ENCODE peak calls at places on chromosomes 16 and 17, in ten cellular contexts. I is breast epithelium, V is prostate gland, A is HepG2, X is H1, B is sigmoid colon, M is SK-N-SH, K is transverse colon, F is endothelial cell of umbilical vein, G is stomach. S is an unnamed sample. For H3K9me3, the result is how much of the 10 kb centered on the place peaks cover.

GRCh38 chr17:41844971-41845370 is 7.3 kb downstream of the KLHL10 start:
- DNase-seq in B (peak), I (no peak), M (no peak), X (no peak), G (no peak), F (no peak), V (no peak), A (no peak), K (no peak), S (no peak)

GRCh38 chr16:89354325-89354724 is 136.0 kb downstream of the ANKRD11 start:
- DNase-seq in K (no peak), B (no peak), M (no peak), G (no peak), I (no peak), V (no peak), A (no peak), X (no peak), F (no peak), S (no peak)

GRCh38 chr17:76492989-76493501 is 8.2 kb downstream of the RHBDF2 start:
- DNase-seq in V (no peak), I (no peak), K (peak), G (peak), X (no peak), B (peak), F (peak), A (no peak), M (no peak), S (no peak)

GRCh38 chr16:72921620-72922019 is 126.3 kb downstream of the ZFHX3 start:
- DNase-seq in K (no peak), B (peak), X (no peak), M (peak), A (no peak), V (no peak), F (no peak), G (no peak), I (no peak), S (no peak)

GRCh38 chr17:73957564-73957963 is 245.9 kb upstream of the RPL38 start:
- DNase-seq in V (no peak), B (no peak), G (no peak), K (peak), F (no peak), X (no peak), I (no peak), A (no peak), M (peak), S (no peak)

GRCh38 chr16:22886908-22887307 is 72.9 kb downstream of the HS3ST2 start:
- DNase-seq in B (no peak), G (no peak), F (no peak), M (no peak), X (no peak), K (no peak), V (no peak), I (no peak), A (no peak), S (no peak)

GRCh38 chr17:62336527-62336926 is 43.8 kb upstream of the EFCAB3 start:
- DNase-seq in F (no peak), G (no peak), B (no peak), V (no peak), M (no peak), I (no peak), A (no peak), X (no peak), K (no peak), S (no peak)

GRCh38 chr16:22098538-22099255 is 6.4 kb downstream of the VWA3A start:
- DNase-seq in F (peak), V (no peak), I (no peak), M (peak), A (peak), K (no peak), X (no peak), B (no peak), G (no peak), S (no peak)

GRCh38 chr16:15650019-15650697 is at the start of gene NDE1:
- DNase-seq in X (peak), F (peak), B (peak), A (peak), K (peak), G (peak), V (peak), M (peak), I (peak), S (no peak)

GRCh38 chr17:30343741-30344140 is 9.9 kb upstream of the TMIGD1 start:
- DNase-seq in M (no peak), B (no peak), A (no peak), K (no peak), G (no peak), F (no peak), I (no peak), V (no peak), X (no peak), S (no peak)

GRCh38 chr17:64413505-64413904 is 22.8 kb upstream of the PECAM1 start:
- DNase-seq in A (no peak), X (no peak), K (peak), F (no peak), I (no peak), M (no peak), B (peak), V (no peak), G (no peak), S (no peak)

GRCh38 chr16:20792216-20792615 is 14.1 kb downstream of the ERI2 start:
- DNase-seq in I (no peak), A (no peak), V (no peak), G (no peak), B (no peak), F (no peak), K (no peak), M (no peak), X (no peak), S (no peak)

GRCh38 chr16:4892356-4893102 is 44.4 kb downstream of the PPL start:
- DNase-seq in G (no peak), X (no peak), A (no peak), M (no peak), V (no peak), K (no peak), I (no peak), B (no peak), F (no peak), S (no peak)

GRCh38 chr17:32486701-32487459 is at the start of gene CDK5R1:
- DNase-seq in K (peak), X (no peak), F (peak), A (peak), G (peak), V (peak), B (no peak), I (no peak), M (peak), S (no peak)

GRCh38 chr16:851209-851810 is 50.8 kb upstream of the GNG13 start:
- DNase-seq in F (no peak), A (no peak), G (no peak), X (no peak), K (no peak), I (no peak), V (no peak), M (no peak), B (no peak), S (no peak)
- H3K9me3 ChIP-seq in F (under half), A (under half), G (under half), X (half or more), K (under half), I (under half), V (under half), M (under half), B (under half), S (under half)

DNA sequence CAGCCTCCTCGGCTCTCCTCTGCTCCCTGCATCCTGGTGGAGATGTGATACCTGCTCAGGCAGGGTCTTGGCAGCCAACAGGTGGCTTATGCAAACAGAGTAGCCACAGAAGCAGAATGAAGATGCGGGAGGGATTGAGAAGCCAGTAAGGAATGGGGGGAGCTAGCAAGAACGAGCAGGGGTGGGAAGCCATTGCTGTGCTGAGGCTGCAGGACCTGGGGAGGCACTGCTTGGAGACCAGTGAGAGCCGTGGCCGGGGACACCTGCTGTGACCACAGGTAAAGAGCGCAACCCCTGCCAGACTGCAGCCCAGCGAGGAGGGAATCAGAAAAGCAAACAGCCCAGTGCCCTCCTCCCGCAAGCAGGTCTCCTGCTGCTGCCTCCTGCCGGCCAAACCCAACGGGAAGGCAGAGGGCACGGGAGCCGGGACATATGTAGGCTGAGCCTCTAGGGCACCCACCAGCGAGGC is 14.7 kb downstream of the AIPL1 start:
- DNase-seq in B (no peak), G (no peak), M (no peak), V (no peak), X (no peak), F (no peak), I (no peak), A (no peak), K (no peak), S (no peak)
- TF ChIP-seq CTCF in B (no peak), G (no peak), M (peak), V (no peak), X (peak), F (peak), I (peak), A (peak), K (peak), S (no peak)

GRCh38 chr16:65543781-65544740 is 422.2 kb upstream of the CDH11 start:
- DNase-seq in X (no peak), F (no peak), K (no peak), G (no peak), B (no peak), M (no peak), A (no peak), V (no peak), I (no peak), S (no peak)
- TF ChIP-seq POLR2AphosphoS5 in X (no peak), F (no peak), K (no peak), G (no peak), B (no peak), M (no peak), A (no peak), V (no peak), I (no peak), S (no peak)

GRCh38 chr16:77877712-77878111 is 89.3 kb downstream of the VAT1L start:
- DNase-seq in K (no peak), M (no peak), V (no peak), G (no peak), F (peak), I (no peak), X (no peak), B (no peak), A (peak), S (no peak)

GRCh38 chr16:77874347-77874746 is 86.0 kb downstream of the VAT1L start:
- DNase-seq in A (no peak), K (no peak), G (no peak), M (no peak), X (no peak), V (no peak), B (no peak), F (no peak), I (no peak), S (no peak)

GRCh38 chr16:77881355-77882003 is 93.1 kb downstream of the VAT1L start:
- DNase-seq in K (no peak), M (no peak), B (no peak), F (no peak), I (no peak), G (no peak), X (no peak), A (no peak), V (no peak), S (no peak)

GRCh38 chr16:77873066-77873465 is 84.7 kb downstream of the VAT1L start:
- DNase-seq in X (no peak), I (no peak), K (no peak), B (no peak), M (no peak), F (no peak), G (no peak), V (no peak), A (no peak), S (no peak)

DNA sequence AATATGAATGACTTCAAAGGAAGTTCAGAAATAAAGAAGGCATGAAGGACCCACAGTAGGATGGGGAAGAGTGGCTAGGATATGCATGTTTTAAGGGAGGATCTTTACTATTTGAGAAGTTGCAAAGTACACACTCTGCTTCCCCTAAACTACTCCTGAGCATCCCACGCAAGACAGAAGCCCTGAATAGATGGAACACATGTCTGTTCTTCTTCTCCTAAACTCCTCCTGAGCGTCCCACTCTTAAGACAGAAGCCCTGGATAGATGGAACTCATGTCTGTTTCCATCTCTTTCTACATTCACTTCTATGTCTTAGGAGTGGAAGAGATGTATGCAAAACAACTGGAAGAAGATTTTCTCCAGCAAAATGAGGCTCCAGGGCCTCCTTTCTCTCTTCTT is 88.4 kb downstream of the VAT1L start:
- DNase-seq in G (no peak), X (no peak), A (no peak), I (no peak), F (no peak), K (no peak), B (no peak), M (no peak), V (no peak), S (no peak)
- H3K9me3 ChIP-seq in G (under half), X (under half), A (under half), I (under half), F (under half), K (under half), B (under half), M (under half), V (under half), S (under half)

GRCh38 chr17:61309857-61310256 is 89.8 kb upstream of the TBX2 start:
- DNase-seq in F (no peak), K (no peak), X (no peak), V (no peak), G (no peak), A (no peak), M (no peak), B (no peak), I (no peak), S (no peak)
- TF ChIP-seq CTCF in F (no peak), K (no peak), X (no peak), V (no peak), G (no peak), A (no peak), M (peak), B (no peak), I (no peak), S (no peak)

GRCh38 chr17:79556263-79556662 is 54.6 kb downstream of the RBFOX3 start:
- DNase-seq in K (no peak), F (no peak), M (no peak), A (no peak), X (no peak), I (no peak), G (no peak), V (no peak), B (peak), S (no peak)
- TF ChIP-seq POLR2AphosphoS5 in K (no peak), F (no peak), M (no peak), A (no peak), X (no peak), I (no peak), G (no peak), V (no peak), B (no peak), S (no peak)